ENCODE peak calls at places on chromosomes 5 and 9, in nine cellular contexts. M is heart left ventricle, T is AG04450, D is GM12878, K is cardiac fibroblast, H is Peyer's patch, U is choroid plexus epithelial cell, S is upper lobe of right lung, W is IMR-90. G is an unnamed sample.

GRCh38 chr9:34651876-34652602 is at the start of gene IL11RA:
- DNase-seq in W (peak; percentile 84), M (peak; percentile 94), H (peak; percentile 93), U (peak; percentile 83), D (no peak), S (peak; percentile 94), T (no peak), K (peak; percentile 89), G (peak; percentile 53)

GRCh38 chr9:85200726-85201402 is 531.3 kb downstream of the NTRK2 start:
- DNase-seq in U (no peak), M (no peak), T (no peak), H (no peak), W (no peak), D (no peak), K (no peak), S (no peak), G (no peak)

GRCh38 chr5:114363837-114364236 is 2.0 kb downstream of the KCNN2 start:
- DNase-seq in U (no peak), S (no peak), T (no peak), H (no peak), K (no peak), W (no peak), D (no peak), M (no peak), G (no peak)

GRCh38 chr9:5939530-5939929 is 48.8 kb downstream of the MLANA start:
- DNase-seq in S (no peak), K (no peak), D (no peak), T (no peak), H (no peak), U (no peak), M (no peak), W (no peak), G (no peak)

GRCh38 chr5:131209506-131210191 is 38.9 kb downstream of the LYRM7 start:
- DNase-seq in T (no peak), U (no peak), S (no peak), K (no peak), M (no peak), D (peak; percentile 94), H (peak; percentile 72), W (no peak), G (no peak)

GRCh38 chr5:39076101-39076756 is 2.0 kb upstream of the RICTOR start:
- DNase-seq in U (no peak), H (no peak), M (no peak), K (no peak), T (no peak), D (no peak), S (no peak), W (no peak), G (no peak)

GRCh38 chr5:94378062-94378461 is 240.3 kb downstream of the KIAA0825 start:
- DNase-seq in S (no peak), W (no peak), D (no peak), H (no peak), K (no peak), U (no peak), T (no peak), M (no peak), G (no peak)

GRCh38 chr9:127202461-127203139 is 62.0 kb upstream of the GARNL3 start:
- DNase-seq in D (no peak), W (no peak), U (no peak), M (no peak), T (no peak), H (no peak), S (no peak), K (no peak), G (no peak)

GRCh38 chr5:92991681-92992472 is 589.1 kb downstream of the NR2F1-AS1 start:
- DNase-seq in W (peak; percentile 26), H (no peak), U (peak; percentile 44), S (no peak), K (peak; percentile 34), M (no peak), D (no peak), T (no peak), G (no peak)

GRCh38 chr5:170860818-170861217 is 1.0 kb upstream of the RANBP17 start:
- DNase-seq in T (no peak), U (no peak), S (no peak), D (no peak), H (no peak), K (peak; percentile 24), M (no peak), W (no peak), G (no peak)

GRCh38 chr5:181221105-181221791 is 1.8 kb upstream of the TRIM41 start:
- DNase-seq in K (no peak), S (no peak), T (no peak), D (peak; percentile 31), W (no peak), M (no peak), U (no peak), H (peak; percentile 67), G (no peak)
- H3K4me3 ChIP-seq in K (no peak overlapping the region), S (peak overlapping the region; percentile 96), T (peak overlapping the region; percentile 22), D (peak overlapping the region; percentile 29), W (no peak overlapping the region), M (no peak overlapping the region), U (no peak overlapping the region), H (no peak overlapping the region), G (no peak overlapping the region)

GRCh38 chr9:7318920-7319319 is 480.7 kb downstream of the DMAC1 start:
- DNase-seq in D (no peak), H (no peak), W (no peak), K (no peak), S (no peak), T (no peak), M (no peak), U (peak; percentile 22), G (no peak)
- TF ChIP-seq CTCF in D (no peak), H (no peak), W (peak; percentile 16), K (no peak), S (no peak), T (no peak), M (no peak), U (peak; percentile 40), G (no peak)

GRCh38 chr9:4742246-4742645 is 1.2 kb upstream of the AK3 start:
- DNase-seq in S (no peak), H (no peak), U (peak; percentile 11), T (no peak), M (no peak), W (no peak), D (no peak), K (no peak), G (no peak)
- H3K4me3 ChIP-seq in S (peak overlapping the region; percentile 72), H (no peak overlapping the region), U (peak overlapping the region; percentile 12), T (peak overlapping the region; percentile 84), M (peak overlapping the region; percentile 91), W (no peak overlapping the region), D (no peak overlapping the region), K (no peak overlapping the region), G (peak overlapping the region; percentile 76)

GRCh38 chr9:37035472-37036236 is 1.6 kb upstream of the PAX5 start:
- DNase-seq in T (no peak), S (no peak), W (no peak), H (peak; percentile 53), D (no peak), M (no peak), K (peak; percentile 32), U (no peak), G (no peak)

GRCh38 chr9:37036237-37037136 is 2.4 kb upstream of the PAX5 start:
- DNase-seq in M (no peak), D (no peak), W (peak; percentile 12), H (peak; percentile 84), T (no peak), S (peak; percentile 76), K (peak; percentile 36), U (peak; percentile 31), G (no peak)

GRCh38 chr9:37033753-37034319 is at the start of gene PAX5:
- DNase-seq in U (no peak), M (no peak), H (peak; percentile 79), S (no peak), D (no peak), K (no peak), T (no peak), W (no peak), G (no peak)

GRCh38 chr9:37034320-37034937 is 361 bp upstream of the PAX5 start:
- DNase-seq in U (no peak), D (no peak), S (no peak), M (no peak), K (no peak), H (peak; percentile 82), T (no peak), W (no peak), G (no peak)

DNA sequence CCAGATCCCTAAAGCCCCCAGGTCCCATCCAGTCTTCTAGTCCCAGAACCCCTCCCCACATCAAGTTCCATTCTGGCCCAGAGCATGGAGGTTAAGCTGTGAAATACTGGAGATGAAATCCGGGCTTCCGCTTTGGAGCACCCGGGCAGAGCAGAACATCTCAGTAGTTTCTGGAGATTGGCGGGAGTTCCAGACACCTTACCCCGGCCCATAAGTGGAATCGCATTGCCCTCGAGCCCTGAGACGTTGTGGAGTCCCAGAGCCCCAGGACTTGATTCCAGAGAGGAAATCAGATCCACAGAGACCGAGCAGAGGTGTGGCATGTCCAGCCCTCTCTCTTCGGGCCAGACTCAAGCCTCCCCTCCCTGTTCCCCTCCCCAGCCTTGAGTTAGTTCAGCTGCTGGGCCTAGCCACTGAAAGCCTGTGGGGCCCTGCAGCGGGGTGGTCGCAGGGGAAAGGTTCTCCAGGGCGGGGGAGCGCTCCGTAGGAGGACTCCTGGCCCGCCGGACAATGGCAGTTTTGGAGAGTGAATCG is 937 bp upstream of the PAX5 start:
- DNase-seq in H (no peak), U (no peak), S (no peak), W (no peak), D (no peak), T (no peak), M (no peak), K (no peak), G (no peak)
- TF ChIP-seq CTCF in H (no peak), U (no peak), S (no peak), W (no peak), D (no peak), T (no peak), M (no peak), K (no peak), G (no peak)

GRCh38 chr9:19410195-19410503 is 1.3 kb downstream of the ACER2 start:
- DNase-seq in K (no peak), U (no peak), M (no peak), H (no peak), D (no peak), T (no peak), W (no peak), S (no peak), G (no peak)
- H3K4me3 ChIP-seq in K (no peak overlapping the region), U (no peak overlapping the region), M (no peak overlapping the region), H (no peak overlapping the region), D (peak overlapping the region; percentile 85), T (peak overlapping the region; percentile 81), W (peak overlapping the region; percentile 84), S (peak overlapping the region; percentile 94), G (peak overlapping the region; percentile 92)

GRCh38 chr5:177335701-177336065 is 15.8 kb downstream of the LMAN2 start:
- DNase-seq in S (no peak), H (no peak), D (no peak), T (no peak), M (no peak), U (no peak), K (no peak), W (no peak), G (no peak)

GRCh38 chr5:177333420-177334154 is 17.9 kb downstream of the LMAN2 start:
- DNase-seq in U (no peak), W (no peak), M (no peak), K (no peak), H (no peak), S (no peak), D (no peak), T (no peak), G (no peak)

GRCh38 chr5:177334155-177334551 is 17.3 kb downstream of the LMAN2 start:
- DNase-seq in W (no peak), S (no peak), K (no peak), D (no peak), T (no peak), U (no peak), M (no peak), H (no peak), G (no peak)

GRCh38 chr5:177336112-177336511 is 15.4 kb downstream of the LMAN2 start:
- DNase-seq in H (no peak), T (no peak), S (no peak), D (no peak), U (no peak), W (no peak), K (peak; percentile 22), M (no peak), G (no peak)

GRCh38 chr5:177335043-177335700 is 16.3 kb downstream of the LMAN2 start:
- DNase-seq in T (no peak), W (no peak), M (peak; percentile 41), D (no peak), U (no peak), H (no peak), K (no peak), S (no peak), G (no peak)
- TF ChIP-seq CTCF in T (no peak), W (no peak), M (no peak), D (no peak), U (no peak), H (no peak), K (no peak), S (no peak), G (no peak)

G was measured in ascending aorta.